ENCODE peak calls at places on chromosomes 5 and 9, in five cellular contexts. T is KG1, I is foreskin fibroblast, X is NCI-H510A treated with DMSO at 0.1 percent for 48 hours, C is NCI-H2029. H is an unnamed sample.

GRCh38 chr5:139670369-139671095 is 22.4 kb downstream of the CXXC5 start:
- DNase-seq in I (no peak), C (peak), T (peak), X (peak), H (no peak)

GRCh38 chr9:13264788-13265187 is 14.7 kb downstream of the MPDZ start:
- DNase-seq in X (no peak), I (no peak), C (no peak), T (no peak), H (no peak)

GRCh38 chr9:130835441-130836298 is 616 bp downstream of the ABL1 start:
- DNase-seq in C (peak), T (peak), X (no peak), I (no peak), H (no peak)

GRCh38 chr5:96195053-96195452 is 233.4 kb upstream of the ELL2 start:
- DNase-seq in X (no peak), I (no peak), T (no peak), C (no peak), H (no peak)

GRCh38 chr9:99361827-99362226 is 139.7 kb downstream of the SEC61B start:
- DNase-seq in T (no peak), C (no peak), I (no peak), X (no peak), H (no peak)

GRCh38 chr9:25449503-25449902 is 228.7 kb downstream of the TUSC1 start:
- DNase-seq in X (no peak), I (no peak), T (no peak), C (no peak), H (no peak)

GRCh38 chr9:116987902-116988301 is 300.8 kb downstream of the TRIM32 start:
- DNase-seq in T (no peak), C (no peak), I (no peak), X (no peak), H (no peak)

GRCh38 chr5:161546463-161547301 is at the start of gene GABRB2:
- DNase-seq in C (no peak), T (no peak), X (peak), I (no peak), H (peak)

GRCh38 chr5:112848116-112848811 is 12.8 kb upstream of the SRP19 start:
- DNase-seq in I (peak), C (peak), T (peak), X (peak), H (no peak)

GRCh38 chr5:13643734-13644133 is 300.8 kb downstream of the DNAH5 start:
- DNase-seq in X (no peak), C (no peak), I (no peak), T (no peak), H (no peak)

GRCh38 chr5:98911221-98912040 is 17.4 kb downstream of the CHD1 start:
- DNase-seq in T (no peak), C (peak), X (peak), I (no peak), H (no peak)

GRCh38 chr9:21030389-21031035 is 928 bp downstream of the HACD4 start:
- DNase-seq in X (no peak), C (no peak), T (no peak), I (peak), H (no peak)

GRCh38 chr9:27261517-27262211 is 35.3 kb downstream of the EQTN start:
- DNase-seq in C (no peak), X (no peak), I (no peak), T (no peak), H (no peak)

GRCh38 chr5:78467744-78468357 is 107.4 kb downstream of the SCAMP1 start:
- DNase-seq in C (peak), T (peak), I (peak), X (peak), H (no peak)

GRCh38 chr5:31086839-31087415 is 106.6 kb upstream of the CDH6 start:
- DNase-seq in I (no peak), T (no peak), X (no peak), C (no peak), H (no peak)

GRCh38 chr5:16992444-16992843 is 56.4 kb upstream of the MYO10 start:
- DNase-seq in I (no peak), X (no peak), C (no peak), T (no peak), H (no peak)

GRCh38 chr5:52725781-52726180 is 61.9 kb upstream of the ITGA1 start:
- DNase-seq in T (no peak), X (no peak), I (no peak), C (no peak), H (no peak)

GRCh38 chr9:137878146-137878941 is 762 bp downstream of the CACNA1B start:
- DNase-seq in T (no peak), X (peak), C (peak), I (no peak), H (peak)

GRCh38 chr5:1501372-1502045 is 22.3 kb downstream of the LPCAT1 start:
- DNase-seq in T (no peak), I (no peak), X (no peak), C (no peak), H (no peak)

GRCh38 chr5:102731704-102732103 is 23.4 kb upstream of the PAM start:
- DNase-seq in T (no peak), I (no peak), C (no peak), X (no peak), H (no peak)

GRCh38 chr9:103037508-103038477 is 42.7 kb downstream of the CYLC2 start:
- DNase-seq in C (no peak), T (no peak), X (no peak), I (no peak), H (no peak)

GRCh38 chr9:98121096-98121495 is 2.1 kb upstream of the TRIM14 start:
- DNase-seq in T (no peak), I (no peak), X (no peak), C (peak), H (no peak)

GRCh38 chr9:120360046-120360445 is 219.9 kb downstream of the CDK5RAP2 start:
- DNase-seq in T (no peak), I (no peak), C (no peak), X (no peak), H (no peak)